ENCODE peak calls at places on chromosomes 6 and 20, in five cellular contexts. One of them, this sample, is unnamed.

GRCh38 chr6:169498887-169499513 is 202.8 kb downstream of the WDR27 start:
- DNase-seq in GM23338: no peak
- DNase-seq in prostate gland: no peak
- DNase-seq in adrenal gland: no peak
- DNase-seq in Peyer's patch: no peak
- DNase-seq in this sample: no peak

GRCh38 chr6:4788953-4789584 is 12.9 kb downstream of the CDYL start:
- DNase-seq in GM23338: peak; percentile 74
- DNase-seq in prostate gland: no peak
- DNase-seq in adrenal gland: no peak
- DNase-seq in Peyer's patch: no peak
- DNase-seq in this sample: no peak

GRCh38 chr20:10171864-10172751 is 46.5 kb upstream of the SNAP25 start:
- DNase-seq in GM23338: peak; percentile 71
- DNase-seq in prostate gland: peak; percentile 38
- DNase-seq in adrenal gland: peak; percentile 86
- DNase-seq in Peyer's patch: peak; percentile 58
- DNase-seq in this sample: peak; percentile 27

GRCh38 chr20:47350181-47350550 is 6.3 kb downstream of the ZMYND8 start:
- DNase-seq in GM23338: no peak
- DNase-seq in prostate gland: no peak
- DNase-seq in adrenal gland: no peak
- DNase-seq in Peyer's patch: no peak
- DNase-seq in this sample: no peak

GRCh38 chr6:110352603-110353303 is 5.4 kb downstream of the METTL24 start:
- DNase-seq in GM23338: no peak
- DNase-seq in prostate gland: no peak
- DNase-seq in adrenal gland: no peak
- DNase-seq in Peyer's patch: no peak
- DNase-seq in this sample: no peak

GRCh38 chr6:39365281-39366074 is 43.0 kb upstream of the KCNK16 start:
- DNase-seq in GM23338: no peak
- DNase-seq in prostate gland: no peak
- DNase-seq in adrenal gland: peak; percentile 72
- DNase-seq in Peyer's patch: no peak
- DNase-seq in this sample: no peak

GRCh38 chr6:113048741-113049140 is 701.6 kb downstream of the RFPL4B start:
- DNase-seq in GM23338: no peak
- DNase-seq in prostate gland: no peak
- DNase-seq in adrenal gland: no peak
- DNase-seq in Peyer's patch: no peak
- DNase-seq in this sample: no peak

GRCh38 chr6:29705389-29706231 is 17.6 kb upstream of the HLA-F start:
- DNase-seq in GM23338: peak; percentile 87
- DNase-seq in prostate gland: no peak
- DNase-seq in adrenal gland: peak; percentile 64
- DNase-seq in Peyer's patch: no peak
- DNase-seq in this sample: peak; percentile 69

GRCh38 chr6:17932362-17932852 is 55.0 kb downstream of the KIF13A start:
- DNase-seq in GM23338: no peak
- DNase-seq in prostate gland: no peak
- DNase-seq in adrenal gland: peak; percentile 75
- DNase-seq in Peyer's patch: no peak
- DNase-seq in this sample: no peak

GRCh38 chr6:30954631-30955366 is 14.0 kb downstream of the MUCL3 start:
- DNase-seq in GM23338: no peak
- DNase-seq in prostate gland: no peak
- DNase-seq in adrenal gland: no peak
- DNase-seq in Peyer's patch: no peak
- DNase-seq in this sample: no peak

GRCh38 chr20:20530428-20531151 is 162.7 kb downstream of the INSM1 start:
- DNase-seq in GM23338: no peak
- DNase-seq in prostate gland: no peak
- DNase-seq in adrenal gland: no peak
- DNase-seq in Peyer's patch: no peak
- DNase-seq in this sample: no peak

GRCh38 chr6:34970487-34970886 is 81.4 kb downstream of the ANKS1A start:
- DNase-seq in GM23338: no peak
- DNase-seq in prostate gland: no peak
- DNase-seq in adrenal gland: no peak
- DNase-seq in Peyer's patch: no peak
- DNase-seq in this sample: no peak

GRCh38 chr6:11672669-11673068 is 105.9 kb downstream of the ADTRP start:
- DNase-seq in GM23338: no peak
- DNase-seq in prostate gland: no peak
- DNase-seq in adrenal gland: no peak
- DNase-seq in Peyer's patch: no peak
- DNase-seq in this sample: no peak

GRCh38 chr20:62528983-62529891 is 53.4 kb upstream of the GATA5 start:
- DNase-seq in GM23338: no peak
- DNase-seq in prostate gland: no peak
- DNase-seq in adrenal gland: no peak
- DNase-seq in Peyer's patch: no peak
- DNase-seq in this sample: no peak

GRCh38 chr6:6798430-6798829 is 209.9 kb downstream of the LY86 start:
- DNase-seq in GM23338: no peak
- DNase-seq in prostate gland: no peak
- DNase-seq in adrenal gland: no peak
- DNase-seq in Peyer's patch: no peak
- DNase-seq in this sample: no peak

GRCh38 chr20:62855120-62855519 is 6.5 kb downstream of the TCFL5 start:
- DNase-seq in GM23338: no peak
- DNase-seq in prostate gland: no peak
- DNase-seq in adrenal gland: no peak
- DNase-seq in Peyer's patch: peak; percentile 6
- DNase-seq in this sample: no peak

GRCh38 chr6:31781244-31782125 is 4.4 kb upstream of the VWA7 start:
- DNase-seq in GM23338: no peak
- DNase-seq in prostate gland: no peak
- DNase-seq in adrenal gland: no peak
- DNase-seq in Peyer's patch: no peak
- DNase-seq in this sample: no peak

GRCh38 chr6:32184084-32184640 is at the start of gene AGER:
- DNase-seq in GM23338: no peak
- DNase-seq in prostate gland: no peak
- DNase-seq in adrenal gland: no peak
- DNase-seq in Peyer's patch: peak; percentile 44
- DNase-seq in this sample: no peak

GRCh38 chr6:144195671-144196070 is 45.4 kb downstream of the STX11 start:
- DNase-seq in GM23338: no peak
- DNase-seq in prostate gland: no peak
- DNase-seq in adrenal gland: no peak
- DNase-seq in Peyer's patch: no peak
- DNase-seq in this sample: no peak

GRCh38 chr6:9431945-9432344 is 982.9 kb downstream of the TFAP2A start:
- DNase-seq in GM23338: no peak
- DNase-seq in prostate gland: no peak
- DNase-seq in adrenal gland: no peak
- DNase-seq in Peyer's patch: no peak
- DNase-seq in this sample: no peak

GRCh38 chr20:63230800-63231268 is 4.9 kb upstream of the BIRC7 start:
- DNase-seq in GM23338: peak; percentile 94
- DNase-seq in prostate gland: peak; percentile 47
- DNase-seq in adrenal gland: peak; percentile 75
- DNase-seq in Peyer's patch: no peak
- DNase-seq in this sample: peak; percentile 43

GRCh38 chr6:168086066-168086465 is 7.1 kb upstream of the FRMD1 start:
- DNase-seq in GM23338: no peak
- DNase-seq in prostate gland: no peak
- DNase-seq in adrenal gland: no peak
- DNase-seq in Peyer's patch: no peak
- DNase-seq in this sample: no peak

DNA sequence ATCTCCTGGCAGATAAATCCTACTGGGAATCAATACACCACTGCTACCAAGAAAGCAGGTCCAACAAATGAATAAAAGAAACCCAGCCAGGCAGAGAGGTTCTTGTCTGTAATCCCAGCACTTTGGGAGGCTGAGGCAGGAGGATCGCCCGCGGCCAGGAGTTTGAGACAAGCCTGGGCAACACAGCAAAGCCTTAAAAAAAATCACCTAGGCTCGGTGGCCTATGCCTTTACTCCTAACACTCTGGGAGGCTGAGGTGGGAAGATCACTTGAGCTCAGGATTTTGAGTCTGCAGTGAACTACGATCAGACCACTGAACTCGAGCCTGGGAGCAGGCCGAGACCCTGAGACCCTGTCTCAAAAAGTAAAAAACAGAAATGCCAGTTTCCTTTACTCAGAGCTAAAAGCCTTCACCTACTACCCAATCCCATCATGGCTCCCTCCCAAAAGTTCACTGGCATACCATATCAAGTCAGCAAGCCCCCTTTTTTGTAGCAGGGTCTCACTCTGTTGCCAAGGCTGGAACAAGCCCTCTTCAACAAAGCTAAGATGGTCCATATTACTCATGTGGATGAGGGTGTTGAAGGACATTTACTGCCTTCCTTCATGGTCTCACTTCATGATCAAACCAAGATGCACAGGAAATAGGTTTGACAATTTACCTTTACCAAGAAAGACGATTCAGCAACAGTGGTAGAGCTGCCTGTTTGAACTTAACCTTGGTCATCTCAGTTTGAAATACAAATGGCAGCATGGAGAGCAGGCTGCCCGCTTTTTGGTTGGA is 5.3 kb downstream of the SNX5 start:
- DNase-seq in GM23338: no peak
- DNase-seq in prostate gland: no peak
- DNase-seq in adrenal gland: no peak
- DNase-seq in Peyer's patch: no peak
- DNase-seq in this sample: no peak
- H3K4me1 ChIP-seq in GM23338: peaks cover 74% of the 10 kb centered on the region
- H3K4me1 ChIP-seq in prostate gland: no peaks in the 10 kb centered on the region
- H3K4me1 ChIP-seq in adrenal gland: peaks cover 52% of the 10 kb centered on the region
- H3K4me1 ChIP-seq in Peyer's patch: peaks cover 50% of the 10 kb centered on the region
- H3K4me1 ChIP-seq in this sample: peaks cover 34% of the 10 kb centered on the region

DNA sequence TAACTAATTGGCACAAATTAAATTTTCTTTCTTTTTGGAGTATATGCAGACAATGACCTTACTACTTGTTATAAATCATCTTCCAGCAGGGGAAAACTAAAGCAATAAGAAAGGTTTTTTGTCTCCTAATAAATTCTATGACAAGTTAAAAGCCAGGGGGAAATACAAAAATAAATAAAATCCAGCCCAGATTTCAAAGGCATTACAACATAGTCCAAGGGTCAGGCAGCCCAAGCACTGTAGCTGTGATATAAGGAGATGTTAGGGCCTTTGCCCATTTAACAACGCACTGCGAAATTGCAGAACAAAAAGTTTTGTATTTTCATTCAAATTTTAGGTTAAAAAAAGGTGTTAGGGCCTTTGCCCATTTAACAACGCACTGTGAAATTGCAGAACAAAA is 27.5 kb upstream of the CNKSR3 start:
- DNase-seq in GM23338: no peak
- DNase-seq in prostate gland: no peak
- DNase-seq in adrenal gland: no peak
- DNase-seq in Peyer's patch: no peak
- DNase-seq in this sample: peak; percentile 59
- H3K4me3 ChIP-seq in GM23338: no peak overlapping the region
- H3K4me3 ChIP-seq in prostate gland: no peak overlapping the region
- H3K4me3 ChIP-seq in adrenal gland: no peak overlapping the region
- H3K4me3 ChIP-seq in Peyer's patch: no peak overlapping the region
- H3K4me3 ChIP-seq in this sample: no peak overlapping the region

DNA sequence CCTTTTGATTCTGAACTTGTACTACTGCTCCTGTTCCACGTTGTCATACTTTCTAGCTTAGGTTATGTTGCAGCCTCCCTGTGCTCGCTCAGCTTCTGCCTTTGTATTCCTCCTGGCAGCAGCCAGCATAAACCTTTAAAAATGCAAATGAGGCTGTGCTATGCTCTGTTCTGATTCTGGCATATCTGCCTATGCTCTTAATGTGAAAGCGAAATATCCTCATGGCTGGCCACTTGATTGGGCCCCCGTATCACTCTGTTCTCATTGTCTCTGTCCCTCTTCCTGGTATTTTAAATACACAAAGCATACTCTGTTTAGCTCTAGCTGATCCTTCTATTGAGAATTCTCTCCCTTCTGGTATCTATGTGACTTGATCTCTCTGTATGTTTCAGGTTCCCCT is 139.0 kb downstream of the JARID2 start:
- DNase-seq in GM23338: no peak
- DNase-seq in prostate gland: peak; percentile 14
- DNase-seq in adrenal gland: no peak
- DNase-seq in Peyer's patch: no peak
- DNase-seq in this sample: no peak
- H3K4me1 ChIP-seq in GM23338: peaks cover 97% of the 10 kb centered on the region
- H3K4me1 ChIP-seq in prostate gland: no peaks in the 10 kb centered on the region
- H3K4me1 ChIP-seq in adrenal gland: peaks cover 11% of the 10 kb centered on the region
- H3K4me1 ChIP-seq in Peyer's patch: peaks cover 2% of the 10 kb centered on the region
- H3K4me1 ChIP-seq in this sample: no peaks in the 10 kb centered on the region

DNA sequence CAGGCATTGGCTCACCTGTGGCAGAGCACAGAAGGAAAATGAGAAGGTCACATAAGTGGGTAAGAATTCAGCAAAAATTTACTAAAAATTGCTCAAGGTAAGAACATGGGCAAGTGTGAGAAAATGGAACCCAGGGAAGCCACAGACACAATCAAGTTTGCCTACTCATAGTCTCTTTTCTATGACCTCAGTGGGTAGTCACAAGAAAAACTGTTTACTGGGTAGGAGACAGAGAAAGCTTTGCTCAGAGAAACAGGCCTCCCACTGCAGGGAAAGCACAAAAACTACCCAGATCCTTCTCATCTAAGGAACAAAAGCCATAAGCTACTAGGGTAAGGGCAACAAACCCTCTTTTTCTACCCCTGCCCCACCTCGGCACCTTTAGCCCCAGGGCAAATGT is 35.2 kb downstream of the FAM184A start:
- DNase-seq in GM23338: no peak
- DNase-seq in prostate gland: no peak
- DNase-seq in adrenal gland: no peak
- DNase-seq in Peyer's patch: no peak
- DNase-seq in this sample: no peak
- H3K4me3 ChIP-seq in GM23338: no peak overlapping the region
- H3K4me3 ChIP-seq in prostate gland: no peak overlapping the region
- H3K4me3 ChIP-seq in adrenal gland: no peak overlapping the region
- H3K4me3 ChIP-seq in Peyer's patch: no peak overlapping the region
- H3K4me3 ChIP-seq in this sample: no peak overlapping the region

This sample was measured in small intestine.